ENCODE peak calls at places on chromosomes 6 and 20, in nine cellular contexts. L is Peyer's patch; T is CD8-positive, alpha-beta memory T cell; H is aorta; N is CD8-positive, alpha-beta T cell; D is small intestine; E is heart left ventricle; W is GM23248; Y is left ventricle myocardium inferior. A is an unnamed sample. For H3K4me1, the result is how much of the 10 kb centered on the place peaks cover.

GRCh38 chr6:88865275-88865674 is 98.1 kb downstream of the RNGTT start:
- DNase-seq in L (no peak), T (no peak), H (no peak), N (no peak), D (no peak), E (no peak), W (no peak), Y (no peak), A (no peak)

GRCh38 chr20:13363473-13363872 is 142.4 kb downstream of the ISM1 start:
- DNase-seq in L (no peak), T (no peak), H (no peak), N (no peak), D (no peak), E (no peak), W (no peak), Y (no peak), A (no peak)

GRCh38 chr6:142377112-142377848 is 75.5 kb downstream of the ADGRG6 start:
- DNase-seq in L (no peak), T (no peak), H (no peak), N (no peak), D (no peak), E (no peak), W (no peak), Y (no peak), A (no peak)

GRCh38 chr6:16273266-16273665 is 34.9 kb downstream of the GMPR start:
- DNase-seq in L (no peak), T (no peak), H (no peak), N (no peak), D (no peak), E (no peak), W (peak), Y (no peak), A (no peak)

GRCh38 chr6:81023007-81023582 is 729.4 kb downstream of the TENT5A start:
- DNase-seq in L (no peak), T (no peak), H (no peak), N (no peak), D (no peak), E (no peak), W (no peak), Y (no peak), A (no peak)

GRCh38 chr20:38790210-38791053 is 15.1 kb upstream of the PPP1R16B start:
- DNase-seq in L (no peak), T (peak), H (no peak), N (peak), D (no peak), E (no peak), W (peak), Y (no peak), A (no peak)

GRCh38 chr6:34657307-34657978 is 39.1 kb downstream of the ILRUN start:
- DNase-seq in L (no peak), T (peak), H (no peak), N (no peak), D (peak), E (no peak), W (peak), Y (no peak), A (peak)

GRCh38 chr6:170293881-170294755 is 3.2 kb upstream of the DLL1 start:
- DNase-seq in L (no peak), T (no peak), H (no peak), N (no peak), D (no peak), E (no peak), W (no peak), Y (no peak), A (no peak)

GRCh38 chr20:25282034-25282781 is 34.3 kb downstream of the PYGB start:
- DNase-seq in L (no peak), T (no peak), H (peak), N (no peak), D (no peak), E (peak), W (no peak), Y (peak), A (peak)

GRCh38 chr6:37531026-37531425 is 31.3 kb upstream of the CCDC167 start:
- DNase-seq in L (no peak), T (no peak), H (no peak), N (no peak), D (no peak), E (no peak), W (peak), Y (no peak), A (no peak)

GRCh38 chr6:159945801-159946392 is 23.0 kb upstream of the IGF2R start:
- DNase-seq in L (no peak), T (no peak), H (no peak), N (no peak), D (no peak), E (no peak), W (no peak), Y (no peak), A (no peak)

GRCh38 chr20:51206032-51206662 is 183.2 kb upstream of the KCNG1 start:
- DNase-seq in L (no peak), T (no peak), H (no peak), N (no peak), D (no peak), E (no peak), W (no peak), Y (no peak), A (no peak)

GRCh38 chr6:32108094-32108627 is 977 bp downstream of the TNXB start:
- DNase-seq in L (no peak), T (no peak), H (peak), N (no peak), D (peak), E (peak), W (peak), Y (peak), A (peak)

GRCh38 chr20:63255911-63256704 is 1.8 kb upstream of the NKAIN4 start:
- DNase-seq in L (no peak), T (no peak), H (no peak), N (no peak), D (no peak), E (no peak), W (no peak), Y (no peak), A (no peak)

GRCh38 chr20:32333181-32333987 is 24.7 kb upstream of the ASXL1 start:
- DNase-seq in L (no peak), T (no peak), H (no peak), N (no peak), D (no peak), E (no peak), W (no peak), Y (no peak), A (no peak)

GRCh38 chr20:58709013-58709702 is 16.6 kb downstream of the NPEPL1 start:
- DNase-seq in L (peak), T (no peak), H (peak), N (no peak), D (no peak), E (no peak), W (no peak), Y (peak), A (peak)

GRCh38 chr20:51249215-51249614 is 226.3 kb upstream of the KCNG1 start:
- DNase-seq in L (no peak), T (no peak), H (no peak), N (no peak), D (no peak), E (no peak), W (peak), Y (no peak), A (no peak)

GRCh38 chr20:37936041-37936440 is 33.1 kb downstream of the VSTM2L start:
- DNase-seq in L (no peak), T (no peak), H (peak), N (no peak), D (no peak), E (no peak), W (no peak), Y (no peak), A (no peak)

GRCh38 chr6:166488081-166488685 is 98.3 kb downstream of the RAMACL start:
- DNase-seq in L (peak), T (peak), H (no peak), N (peak), D (peak), E (peak), W (peak), Y (peak), A (no peak)

GRCh38 chr20:36854343-36855240 is 21.3 kb upstream of the TLDC2 start:
- DNase-seq in L (no peak), T (no peak), H (no peak), N (no peak), D (peak), E (no peak), W (peak), Y (peak), A (no peak)

GRCh38 chr6:136682292-136682691 is 110.0 kb downstream of the MAP3K5 start:
- DNase-seq in L (no peak), T (no peak), H (no peak), N (no peak), D (no peak), E (no peak), W (no peak), Y (no peak), A (no peak)

GRCh38 chr6:94049001-94049400 is 629.6 kb upstream of the EPHA7 start:
- DNase-seq in L (no peak), T (no peak), H (no peak), N (no peak), D (no peak), E (no peak), W (no peak), Y (no peak), A (no peak)
- H3K4me1 ChIP-seq in L (under half), T (under half), H (under half), N (under half), D (under half), E (under half), W (under half), Y (under half), A (under half)

GRCh38 chr6:137715589-137716045 is 151.4 kb upstream of the TNFAIP3 start:
- DNase-seq in L (no peak), T (peak), H (no peak), N (peak), D (peak), E (no peak), W (peak), Y (no peak), A (no peak)
- H3K4me1 ChIP-seq in L (under half), T (under half), H (under half), N (under half), D (under half), E (under half), W (under half), Y (under half), A (under half)

GRCh38 chr6:161395832-161396231 is 122.0 kb upstream of the AGPAT4 start:
- DNase-seq in L (no peak), T (no peak), H (peak), N (no peak), D (no peak), E (no peak), W (no peak), Y (no peak), A (no peak)

GRCh38 chr6:161393839-161394364 is 120.0 kb upstream of the AGPAT4 start:
- DNase-seq in L (peak), T (peak), H (no peak), N (peak), D (peak), E (no peak), W (peak), Y (no peak), A (peak)

GRCh38 chr6:161396539-161396938 is 122.7 kb upstream of the AGPAT4 start:
- DNase-seq in L (no peak), T (no peak), H (peak), N (no peak), D (no peak), E (no peak), W (no peak), Y (no peak), A (no peak)

GRCh38 chr6:161393292-161393691 is 119.4 kb upstream of the AGPAT4 start:
- DNase-seq in L (no peak), T (no peak), H (no peak), N (no peak), D (no peak), E (no peak), W (no peak), Y (no peak), A (no peak)

GRCh38 chr6:161394437-161394836 is 120.6 kb upstream of the AGPAT4 start:
- DNase-seq in L (no peak), T (no peak), H (no peak), N (no peak), D (no peak), E (no peak), W (no peak), Y (no peak), A (no peak)
- H3K4me1 ChIP-seq in L (under half), T (under half), H (under half), N (under half), D (under half), E (under half), W (under half), Y (under half), A (under half)

DNA sequence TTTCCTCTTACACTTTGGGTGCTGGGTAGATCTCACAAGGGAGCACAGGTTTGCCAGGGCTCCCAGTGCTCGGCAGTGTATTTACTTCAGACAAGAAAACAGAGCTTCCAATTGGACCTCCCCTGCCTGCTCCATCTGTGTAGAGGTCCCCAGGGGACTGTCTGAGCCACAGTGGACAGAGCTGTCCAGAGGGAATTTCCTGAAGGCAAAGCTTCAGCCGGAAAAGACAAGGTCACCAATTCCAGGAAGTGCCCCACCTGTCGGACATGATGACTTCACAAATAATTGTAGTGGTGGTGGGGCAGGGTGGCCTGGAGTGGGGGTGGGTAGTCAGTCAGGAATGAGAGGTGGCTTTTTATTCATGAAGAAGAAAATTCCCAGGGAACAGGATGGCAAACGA is 18.6 kb downstream of the ADGRF5 start:
- DNase-seq in L (no peak), T (no peak), H (no peak), N (no peak), D (no peak), E (peak), W (no peak), Y (peak), A (no peak)
- H3K4me1 ChIP-seq in L (under half), T (under half), H (under half), N (under half), D (under half), E (half or more), W (under half), Y (half or more), A (under half)

A was measured in uterus.